ENCODE peak calls at places on chromosomes 16 and 17, in ten cellular contexts. Z, Q, U, G, E, V, W, R, P and K are unnamed samples.

GRCh38 chr16:8516471-8516870 is 73.8 kb downstream of the TMEM114 start:
- DNase-seq in Z (no peak), Q (no peak), U (no peak), G (no peak), E (no peak), V (no peak), W (no peak), R (no peak), P (no peak), K (no peak)

GRCh38 chr16:28491080-28491969 is 549 bp downstream of the CLN3 start:
- DNase-seq in Z (no peak), Q (peak), U (peak), G (peak), E (peak), V (peak), W (peak), R (peak), P (peak), K (peak)

GRCh38 chr17:58492238-58493121 is 4.3 kb upstream of the HSF5 start:
- DNase-seq in Z (no peak), Q (no peak), U (no peak), G (no peak), E (no peak), V (no peak), W (no peak), R (no peak), P (peak), K (no peak)

GRCh38 chr16:4729876-4730275 is 4.2 kb downstream of the ANKS3 start:
- DNase-seq in Z (no peak), Q (no peak), U (no peak), G (no peak), E (no peak), V (no peak), W (no peak), R (no peak), P (no peak), K (no peak)

GRCh38 chr17:81911969-81912368 is 770 bp upstream of the PCYT2 start:
- DNase-seq in Z (no peak), Q (no peak), U (no peak), G (no peak), E (no peak), V (no peak), W (no peak), R (no peak), P (no peak), K (no peak)

GRCh38 chr17:76265624-76266243 is 586 bp downstream of the UBALD2 start:
- DNase-seq in Z (peak), Q (no peak), U (peak), G (peak), E (peak), V (peak), W (no peak), R (peak), P (peak), K (no peak)

GRCh38 chr17:3984719-3985444 is 20.6 kb upstream of the ATP2A3 start:
- DNase-seq in Z (no peak), Q (no peak), U (no peak), G (no peak), E (no peak), V (no peak), W (no peak), R (no peak), P (peak), K (no peak)

GRCh38 chr17:81222620-81222905 is 202 bp downstream of the CEP131 start:
- DNase-seq in Z (no peak), Q (no peak), U (no peak), G (no peak), E (no peak), V (no peak), W (no peak), R (no peak), P (no peak), K (no peak)

GRCh38 chr16:70402916-70403659 is 35.8 kb downstream of the ST3GAL2 start:
- DNase-seq in Z (peak), Q (peak), U (no peak), G (no peak), E (no peak), V (no peak), W (no peak), R (peak), P (no peak), K (no peak)

GRCh38 chr17:82930043-82930923 is 90.5 kb upstream of the ZNF750 start:
- DNase-seq in Z (peak), Q (no peak), U (no peak), G (no peak), E (no peak), V (no peak), W (no peak), R (no peak), P (no peak), K (no peak)

GRCh38 chr17:81248649-81249048 is 9.5 kb downstream of the NDUFAF8 start:
- DNase-seq in Z (no peak), Q (no peak), U (no peak), G (no peak), E (no peak), V (no peak), W (no peak), R (no peak), P (no peak), K (no peak)

GRCh38 chr16:75064403-75065148 is 52.0 kb downstream of the LDHD start:
- DNase-seq in Z (no peak), Q (no peak), U (no peak), G (no peak), E (peak), V (no peak), W (peak), R (no peak), P (peak), K (no peak)

GRCh38 chr17:77790143-77790829 is 168.2 kb upstream of the TNRC6C start:
- DNase-seq in Z (no peak), Q (no peak), U (no peak), G (no peak), E (no peak), V (no peak), W (no peak), R (no peak), P (no peak), K (no peak)

GRCh38 chr17:72119280-72119962 is 1.4 kb upstream of the SOX9 start:
- DNase-seq in Z (no peak), Q (no peak), U (no peak), G (no peak), E (no peak), V (no peak), W (no peak), R (no peak), P (no peak), K (peak)

GRCh38 chr16:57667069-57667525 is 1.0 kb upstream of the ADGRG3 start:
- DNase-seq in Z (no peak), Q (no peak), U (no peak), G (no peak), E (no peak), V (no peak), W (no peak), R (no peak), P (no peak), K (no peak)

GRCh38 chr16:81646561-81646960 is 132.5 kb upstream of the PLCG2 start:
- DNase-seq in Z (no peak), Q (peak), U (peak), G (no peak), E (no peak), V (no peak), W (peak), R (peak), P (peak), K (no peak)

GRCh38 chr16:16861546-16861945 is 482.6 kb downstream of the NPIPA7 start:
- DNase-seq in Z (peak), Q (no peak), U (peak), G (peak), E (peak), V (peak), W (peak), R (peak), P (peak), K (peak)

GRCh38 chr16:73793286-73793685 is 503.3 kb upstream of the PSMD7 start:
- DNase-seq in Z (no peak), Q (no peak), U (no peak), G (no peak), E (no peak), V (no peak), W (no peak), R (no peak), P (no peak), K (no peak)

GRCh38 chr16:50282010-50282538 is 15.7 kb downstream of the ADCY7 start:
- DNase-seq in Z (peak), Q (no peak), U (no peak), G (peak), E (peak), V (peak), W (peak), R (peak), P (no peak), K (peak)

GRCh38 chr17:80565347-80566053 is 20.9 kb downstream of the RPTOR start:
- DNase-seq in Z (no peak), Q (no peak), U (no peak), G (no peak), E (no peak), V (no peak), W (no peak), R (no peak), P (no peak), K (no peak)

GRCh38 chr16:19289805-19290490 is 4.4 kb downstream of the CLEC19A start:
- DNase-seq in Z (no peak), Q (no peak), U (no peak), G (no peak), E (no peak), V (no peak), W (no peak), R (no peak), P (no peak), K (no peak)

GRCh38 chr17:77106874-77107358 is 33.9 kb upstream of the SEC14L1 start:
- DNase-seq in Z (peak), Q (no peak), U (no peak), G (no peak), E (no peak), V (peak), W (no peak), R (no peak), P (no peak), K (peak)

GRCh38 chr16:593406-593805 is 3.5 kb downstream of the RAB40C start:
- DNase-seq in Z (no peak), Q (peak), U (no peak), G (no peak), E (peak), V (no peak), W (no peak), R (no peak), P (peak), K (no peak)

GRCh38 chr17:39576187-39576586 is 31.5 kb downstream of the NEUROD2 start:
- DNase-seq in Z (no peak), Q (peak), U (peak), G (no peak), E (no peak), V (peak), W (no peak), R (no peak), P (no peak), K (no peak)

GRCh38 chr17:39845052-39845976 is 18.8 kb downstream of the IKZF3 start:
- DNase-seq in Z (no peak), Q (no peak), U (no peak), G (no peak), E (no peak), V (no peak), W (no peak), R (no peak), P (no peak), K (no peak)

GRCh38 chr16:67843343-67843765 is 1.2 kb downstream of the THAP11 start:
- DNase-seq in Z (no peak), Q (no peak), U (peak), G (no peak), E (no peak), V (no peak), W (no peak), R (peak), P (peak), K (no peak)

GRCh38 chr16:67845291-67846062 is 1.3 kb upstream of the NUTF2 start:
- DNase-seq in Z (no peak), Q (no peak), U (no peak), G (no peak), E (no peak), V (peak), W (no peak), R (no peak), P (no peak), K (no peak)

GRCh38 chr16:67846063-67846319 is 742 bp upstream of the NUTF2 start:
- DNase-seq in Z (no peak), Q (no peak), U (no peak), G (no peak), E (no peak), V (no peak), W (no peak), R (no peak), P (no peak), K (no peak)

GRCh38 chr16:67842509-67843342 is 606 bp downstream of the THAP11 start:
- DNase-seq in Z (peak), Q (peak), U (peak), G (peak), E (peak), V (peak), W (peak), R (peak), P (peak), K (peak)

GRCh38 chr16:67844441-67844840 is 2.3 kb upstream of the NUTF2 start:
- DNase-seq in Z (no peak), Q (peak), U (peak), G (no peak), E (no peak), V (peak), W (no peak), R (no peak), P (peak), K (no peak)
- TF ChIP-seq CTCF in Z (no peak), Q (peak), U (peak), G (no peak), E (no peak), V (no peak), W (no peak), R (peak), P (no peak), K (no peak)

GRCh38 chr16:30761928-30762902 is at the start of the genes CFAP119 and RNF40:
- DNase-seq in Z (peak), Q (peak), U (peak), G (peak), E (peak), V (peak), W (peak), R (peak), P (peak), K (peak)
- TF ChIP-seq CTCF in Z (no peak), Q (no peak), U (no peak), G (no peak), E (no peak), V (no peak), W (no peak), R (no peak), P (no peak), K (no peak)

DNA sequence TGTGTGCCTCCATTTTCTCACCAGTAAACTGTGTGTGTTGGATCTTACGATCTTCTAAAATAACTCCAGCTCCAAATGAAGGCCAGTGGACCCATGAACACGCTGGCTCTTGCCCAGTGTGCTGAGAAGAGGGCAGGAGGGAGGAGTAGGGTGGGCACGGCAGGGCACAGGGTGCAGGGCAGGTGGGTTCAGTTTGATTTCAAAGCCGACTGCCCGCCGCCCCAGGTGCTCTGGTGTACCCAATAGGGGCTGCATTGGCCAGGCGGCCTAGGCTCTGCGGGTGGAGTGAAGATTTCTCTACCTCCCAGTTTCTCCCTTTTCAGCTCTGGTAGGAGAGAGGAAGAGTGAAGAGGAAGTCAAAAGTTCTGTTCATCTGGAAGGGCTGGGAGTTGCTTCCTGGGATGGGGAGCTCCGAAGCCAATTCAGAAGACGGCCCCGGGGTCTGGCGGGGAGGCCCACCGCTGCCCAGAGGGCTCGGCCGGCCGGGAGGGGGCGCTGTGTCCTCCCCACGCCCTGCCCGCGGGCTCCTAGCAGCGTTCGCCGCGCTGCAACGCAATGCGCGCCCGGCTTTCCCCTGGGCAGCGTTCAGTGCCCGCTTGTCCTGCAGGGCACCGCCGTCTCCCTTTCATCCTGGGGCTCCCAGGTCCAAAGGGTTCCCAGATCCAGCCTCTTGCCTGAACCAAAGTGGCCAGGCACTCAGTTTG is 1.1 kb upstream of the CRHR1 start:
- DNase-seq in Z (no peak), Q (no peak), U (no peak), G (no peak), E (no peak), V (no peak), W (no peak), R (no peak), P (no peak), K (peak)
- TF ChIP-seq CTCF in Z (no peak), Q (peak), U (peak), G (peak), E (no peak), V (peak), W (no peak), R (no peak), P (peak), K (peak)

GRCh38 chr16:83899272-83899897 is 470 bp downstream of the MLYCD start:
- DNase-seq in Z (peak), Q (no peak), U (peak), G (peak), E (peak), V (peak), W (peak), R (peak), P (peak), K (peak)
- TF ChIP-seq CTCF in Z (no peak), Q (no peak), U (peak), G (no peak), E (no peak), V (no peak), W (no peak), R (no peak), P (no peak), K (no peak)

GRCh38 chr17:16328997-16329396 is 24.3 kb downstream of the CENPV start:
- DNase-seq in Z (no peak), Q (peak), U (no peak), G (no peak), E (no peak), V (no peak), W (no peak), R (no peak), P (peak), K (no peak)
- TF ChIP-seq CTCF in Z (no peak), Q (peak), U (peak), G (no peak), E (no peak), V (no peak), W (peak), R (peak), P (peak), K (no peak)

DNA sequence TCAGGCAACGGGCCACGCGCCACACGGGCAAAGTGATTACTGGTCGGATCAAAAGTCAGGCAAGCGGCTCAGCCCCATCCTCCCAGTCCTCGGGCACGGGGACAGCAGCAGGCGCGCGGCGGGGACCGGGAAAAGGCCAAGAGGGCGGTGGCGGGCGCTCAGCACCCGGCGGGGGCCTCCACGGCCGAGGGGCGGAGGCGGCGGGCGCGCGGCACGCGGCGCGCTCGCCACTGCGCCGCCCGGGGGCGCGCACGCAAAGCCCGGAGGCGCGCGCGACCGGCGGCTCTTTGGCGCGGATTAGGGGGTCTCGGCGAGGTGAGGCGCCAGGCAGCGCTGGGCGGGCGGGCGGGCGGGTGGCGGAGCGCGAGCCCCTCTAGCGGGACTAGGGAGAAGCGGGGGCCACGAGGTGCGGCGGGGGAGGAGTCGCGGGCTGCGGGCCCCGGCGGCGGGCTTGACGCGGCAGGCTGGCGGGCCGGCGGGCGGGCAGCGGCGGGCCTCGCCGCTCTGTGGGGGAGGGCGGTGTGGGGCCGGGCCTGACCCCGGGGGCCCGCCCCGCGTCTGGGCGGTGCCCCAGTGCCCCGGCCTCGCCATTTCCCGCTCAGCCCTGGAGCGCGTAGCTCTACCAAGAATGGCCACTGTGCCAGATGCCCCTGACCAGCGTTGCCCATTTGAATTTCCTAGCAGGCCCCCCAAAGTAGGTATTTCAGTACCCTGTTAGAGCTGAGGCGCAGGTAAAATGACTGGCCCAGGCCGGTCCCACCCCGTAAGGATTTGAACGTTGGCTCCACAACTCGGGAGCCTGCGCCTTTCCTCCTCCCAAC is at the start of the genes ACACA and TADA2A:
- DNase-seq in Z (peak), Q (peak), U (peak), G (peak), E (peak), V (peak), W (peak), R (peak), P (peak), K (peak)
- TF ChIP-seq CTCF in Z (no peak), Q (no peak), U (no peak), G (no peak), E (no peak), V (peak), W (no peak), R (no peak), P (no peak), K (no peak)

DNA sequence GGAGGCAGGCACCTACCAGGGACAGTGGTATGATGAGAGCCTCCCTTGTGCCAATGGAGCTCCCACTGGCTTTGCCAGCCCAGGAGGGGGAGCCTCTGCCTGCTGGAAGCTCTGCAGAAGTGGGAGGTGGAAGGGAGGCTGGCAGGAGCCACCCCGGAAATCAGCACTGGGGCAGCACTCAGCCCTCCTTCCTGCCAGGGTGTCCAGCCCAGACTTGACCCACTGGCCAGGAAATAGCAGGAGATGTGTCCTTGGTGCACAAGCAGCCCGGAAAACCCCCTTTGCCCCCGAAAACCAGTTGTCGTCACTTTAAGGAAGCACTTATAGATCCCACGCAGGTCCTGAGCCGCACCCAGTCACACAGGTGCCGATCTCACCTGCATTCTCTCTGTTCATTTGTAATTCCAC is 49.3 kb upstream of the CACNG4 start:
- DNase-seq in Z (no peak), Q (peak), U (no peak), G (no peak), E (peak), V (no peak), W (no peak), R (no peak), P (peak), K (no peak)
- TF ChIP-seq CTCF in Z (no peak), Q (peak), U (peak), G (no peak), E (no peak), V (no peak), W (no peak), R (no peak), P (peak), K (peak)

DNA sequence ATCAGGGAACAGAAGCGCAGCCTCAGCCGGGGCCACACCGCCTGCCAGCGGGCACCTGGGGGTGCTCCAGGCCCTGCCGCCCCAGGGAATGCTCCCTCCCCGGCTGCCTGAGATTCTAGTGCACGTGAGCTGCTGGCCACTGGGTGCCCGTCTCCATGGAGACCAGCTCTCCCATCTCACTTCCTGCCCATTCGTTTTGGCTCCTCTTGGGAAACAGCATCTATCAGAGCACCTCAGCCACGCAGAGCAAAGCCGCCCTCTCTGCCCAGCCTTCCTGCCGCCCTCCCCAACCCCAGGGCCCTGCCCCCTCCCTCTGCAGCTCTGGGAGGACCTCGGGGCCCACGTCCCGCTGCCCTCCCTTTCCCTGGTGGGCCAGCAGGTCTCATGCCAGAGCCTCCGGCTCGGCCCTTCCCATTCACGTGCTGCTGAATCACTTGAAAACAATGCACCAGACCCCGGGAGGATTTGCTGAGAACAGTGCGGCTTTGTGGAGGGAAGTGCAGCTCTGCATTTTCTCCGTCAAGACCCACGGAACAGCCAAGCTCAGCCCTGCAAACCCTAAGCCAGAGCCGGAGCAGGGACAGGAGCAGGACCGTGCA is 19.4 kb downstream of the CEP295NL start:
- DNase-seq in Z (no peak), Q (peak), U (peak), G (peak), E (peak), V (no peak), W (peak), R (peak), P (peak), K (no peak)
- TF ChIP-seq CTCF in Z (no peak), Q (no peak), U (peak), G (no peak), E (no peak), V (no peak), W (no peak), R (no peak), P (no peak), K (no peak)